ENCODE peak calls at places on chromosome 2, in ten cellular contexts. G is thoracic aorta, F is HCT116, E is fibroblast of lung, L is right lobe of liver, K is SJSA1, H is upper lobe of right lung, R is AG04450, T is pancreas, M is endothelial cell of umbilical vein. Z is an unnamed sample.

GRCh38 chr2:238939521-238940403 is 91.9 kb downstream of the TWIST2 start:
- DNase-seq in G (no peak), F (no peak), E (no peak), L (peak; percentile 4), K (no peak), H (peak; percentile 23), R (no peak), T (no peak), M (no peak), Z (no peak)

GRCh38 chr2:238585836-238586821 is 159.4 kb downstream of the ASB1 start:
- DNase-seq in G (no peak), F (no peak), E (no peak), L (no peak), K (no peak), H (peak; percentile 46), R (no peak), T (no peak), M (no peak), Z (no peak)

GRCh38 chr2:11710210-11710609 is 36.2 kb upstream of the LPIN1 start:
- DNase-seq in G (no peak), F (no peak), E (peak; percentile 79), L (no peak), K (peak; percentile 78), H (no peak), R (peak; percentile 63), T (peak; percentile 44), M (peak; percentile 78), Z (no peak)

GRCh38 chr2:127012215-127012614 is 94.7 kb downstream of the BIN1 start:
- DNase-seq in G (no peak), F (no peak), E (peak; percentile 88), L (no peak), K (no peak), H (no peak), R (no peak), T (no peak), M (no peak), Z (no peak)

GRCh38 chr2:160096414-160096813 is 34.0 kb upstream of the PLA2R1 start:
- DNase-seq in G (no peak), F (no peak), E (no peak), L (no peak), K (no peak), H (no peak), R (no peak), T (no peak), M (no peak), Z (no peak)

GRCh38 chr2:25159947-25160346 is 8.4 kb downstream of the POMC start:
- DNase-seq in G (no peak), F (no peak), E (no peak), L (peak; percentile 23), K (no peak), H (peak; percentile 51), R (no peak), T (no peak), M (no peak), Z (no peak)

GRCh38 chr2:168456526-168457176 is 579 bp downstream of the CERS6 start:
- DNase-seq in G (no peak), F (no peak), E (no peak), L (peak; percentile 69), K (peak; percentile 57), H (peak; percentile 76), R (no peak), T (peak; percentile 44), M (no peak), Z (peak; percentile 49)

GRCh38 chr2:26892916-26893524 is 45.1 kb downstream of the DPYSL5 start:
- DNase-seq in G (no peak), F (no peak), E (no peak), L (no peak), K (no peak), H (no peak), R (no peak), T (no peak), M (no peak), Z (no peak)

GRCh38 chr2:166628478-166629136 is 134.6 kb upstream of the SCN7A start:
- DNase-seq in G (no peak), F (no peak), E (no peak), L (no peak), K (no peak), H (peak; percentile 40), R (no peak), T (no peak), M (no peak), Z (no peak)

GRCh38 chr2:237570776-237571335 is 4.5 kb downstream of the PRLH start:
- DNase-seq in G (no peak), F (no peak), E (no peak), L (peak; percentile 48), K (no peak), H (peak; percentile 62), R (no peak), T (no peak), M (no peak), Z (no peak)

GRCh38 chr2:237569896-237570295 is 3.5 kb downstream of the PRLH start:
- DNase-seq in G (no peak), F (no peak), E (no peak), L (no peak), K (no peak), H (peak; percentile 23), R (no peak), T (no peak), M (no peak), Z (no peak)

GRCh38 chr2:237572742-237573101 is 6.3 kb downstream of the PRLH start:
- DNase-seq in G (no peak), F (no peak), E (no peak), L (peak; percentile 67), K (no peak), H (peak; percentile 55), R (no peak), T (no peak), M (no peak), Z (no peak)

GRCh38 chr2:237572021-237572741 is 5.8 kb downstream of the PRLH start:
- DNase-seq in G (peak; percentile 58), F (peak; percentile 79), E (peak; percentile 93), L (peak; percentile 92), K (peak; percentile 74), H (peak; percentile 94), R (peak; percentile 85), T (peak; percentile 85), M (peak; percentile 82), Z (peak; percentile 85)

DNA sequence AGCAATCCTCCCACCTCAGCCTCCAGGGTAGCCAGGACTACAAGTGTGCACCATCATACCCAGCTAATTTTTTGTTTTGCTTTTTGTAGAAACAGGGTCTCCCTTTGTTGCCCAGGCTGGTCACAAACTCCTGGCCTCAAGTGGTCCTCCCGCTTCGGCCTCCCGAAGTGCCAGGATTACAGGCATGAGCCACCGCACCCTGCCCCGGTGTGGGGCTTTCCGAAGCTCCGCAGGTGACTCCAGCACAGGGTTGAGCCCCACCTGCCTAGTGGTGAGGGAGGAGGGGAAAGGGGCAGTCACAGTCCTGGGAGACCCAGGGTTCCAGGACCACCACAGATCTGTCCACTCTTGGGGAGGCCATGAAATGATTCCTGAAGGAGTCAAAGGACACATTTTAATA is 5.2 kb downstream of the PRLH start:
- DNase-seq in G (no peak), F (no peak), E (no peak), L (peak; percentile 53), K (no peak), H (peak; percentile 54), R (no peak), T (no peak), M (no peak), Z (no peak)
- H3K27ac ChIP-seq in G (no peak overlapping the region), F (no peak overlapping the region), E (no peak overlapping the region), L (no peak overlapping the region), K (no peak overlapping the region), H (no peak overlapping the region), R (no peak overlapping the region), T (no peak overlapping the region), M (no peak overlapping the region), Z (no peak overlapping the region)

GRCh38 chr2:68059769-68060525 is 2.9 kb downstream of the C1D start:
- DNase-seq in G (no peak), F (no peak), E (no peak), L (no peak), K (no peak), H (no peak), R (no peak), T (no peak), M (no peak), Z (no peak)
- H3K27me3 ChIP-seq in G (no peaks in the 10 kb centered on the region), F (no peaks in the 10 kb centered on the region), E (no peaks in the 10 kb centered on the region), L (no peaks in the 10 kb centered on the region), K (no peaks in the 10 kb centered on the region), H (no peaks in the 10 kb centered on the region), R (no peaks in the 10 kb centered on the region), T (no peaks in the 10 kb centered on the region), M (no peaks in the 10 kb centered on the region), Z (no peaks in the 10 kb centered on the region)

GRCh38 chr2:36376992-36377738 is 21.6 kb downstream of the CRIM1 start:
- DNase-seq in G (no peak), F (no peak), E (no peak), L (no peak), K (no peak), H (peak; percentile 66), R (no peak), T (no peak), M (peak; percentile 71), Z (peak; percentile 81)

GRCh38 chr2:36376319-36376765 is 20.8 kb downstream of the CRIM1 start:
- DNase-seq in G (peak; percentile 47), F (no peak), E (peak; percentile 65), L (peak; percentile 63), K (peak; percentile 95), H (peak; percentile 87), R (no peak), T (peak; percentile 61), M (peak; percentile 65), Z (peak; percentile 78)

GRCh38 chr2:36371963-36372391 is 16.4 kb downstream of the CRIM1 start:
- DNase-seq in G (no peak), F (no peak), E (peak; percentile 74), L (no peak), K (peak; percentile 91), H (no peak), R (peak; percentile 61), T (no peak), M (peak; percentile 83), Z (peak; percentile 19)

GRCh38 chr2:36373149-36373880 is 17.7 kb downstream of the CRIM1 start:
- DNase-seq in G (no peak), F (no peak), E (peak; percentile 87), L (no peak), K (peak; percentile 72), H (no peak), R (no peak), T (no peak), M (no peak), Z (peak; percentile 77)

GRCh38 chr2:36374586-36374985 is 19.0 kb downstream of the CRIM1 start:
- DNase-seq in G (no peak), F (no peak), E (no peak), L (no peak), K (no peak), H (no peak), R (no peak), T (no peak), M (no peak), Z (no peak)
- H3K27ac ChIP-seq in G (peak overlapping the region; percentile 35), F (no peak overlapping the region), E (no peak overlapping the region), L (no peak overlapping the region), K (no peak overlapping the region), H (no peak overlapping the region), R (no peak overlapping the region), T (no peak overlapping the region), M (no peak overlapping the region), Z (no peak overlapping the region)

DNA sequence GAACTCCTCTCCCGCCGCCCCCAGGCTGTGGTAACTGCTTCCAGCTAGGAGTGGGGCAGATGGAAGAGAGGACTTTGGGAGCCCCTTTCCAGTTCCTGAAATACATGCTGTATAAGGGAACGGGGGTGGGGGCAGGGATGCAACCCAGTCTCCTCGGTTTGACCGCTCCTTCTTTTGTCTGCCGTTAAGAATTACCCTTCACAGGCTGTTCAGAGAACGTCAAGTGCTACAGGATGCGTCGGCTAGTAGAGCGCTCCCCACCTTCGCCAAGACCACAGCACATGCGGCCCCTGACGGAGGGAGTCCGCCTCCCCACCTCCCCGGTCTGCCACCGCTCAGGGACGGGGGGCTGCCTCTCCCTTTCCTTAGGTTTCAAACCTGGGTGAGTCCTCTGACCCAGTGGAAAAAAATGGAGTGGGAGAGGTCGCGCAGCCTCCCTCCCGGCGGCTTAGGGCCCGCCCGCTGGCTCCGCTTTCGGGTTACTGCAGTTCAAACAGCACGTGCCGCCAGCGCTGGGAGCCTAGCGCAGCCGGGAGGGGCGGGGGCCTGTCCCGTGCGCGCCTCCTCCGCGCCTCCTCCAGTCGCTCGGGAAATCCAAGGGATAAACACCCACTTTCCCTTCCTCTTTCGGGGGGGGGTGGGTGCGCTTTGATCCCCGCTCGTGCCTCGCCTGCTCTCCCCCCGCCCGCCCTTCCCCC is 4.8 kb downstream of the CYP26B1 start:
- DNase-seq in G (no peak), F (no peak), E (peak; percentile 60), L (peak; percentile 85), K (no peak), H (peak; percentile 76), R (no peak), T (no peak), M (peak; percentile 28), Z (peak; percentile 61)
- H3K27me3 ChIP-seq in G (no peaks in the 10 kb centered on the region), F (no peaks in the 10 kb centered on the region), E (peaks cover 46% of the 10 kb centered on the region), L (peaks cover 40% of the 10 kb centered on the region), K (peaks cover 33% of the 10 kb centered on the region), H (peaks cover 57% of the 10 kb centered on the region), R (peaks cover 77% of the 10 kb centered on the region), T (peaks cover 26% of the 10 kb centered on the region), M (peaks cover 53% of the 10 kb centered on the region), Z (no peaks in the 10 kb centered on the region)